ENCODE peak calls at places on chromosome 6, in six cellular contexts. One of them, this sample, is unnamed.

GRCh38 chr6:148747145-148747492 is 289 bp downstream of the UST start:
- DNase-seq in upper lobe of right lung: peak; percentile 82
- DNase-seq in heart left ventricle: peak; percentile 48
- DNase-seq in neuronal stem cell: peak; percentile 54
- DNase-seq in choroid plexus epithelial cell: no peak
- DNase-seq in astrocyte of the spinal cord: peak; percentile 66
- DNase-seq in this sample: no peak

GRCh38 chr6:107658920-107659879 is 164.9 kb downstream of the SCML4 start:
- DNase-seq in upper lobe of right lung: no peak
- DNase-seq in neuronal stem cell: no peak
- DNase-seq in astrocyte of the spinal cord: peak; percentile 57
- DNase-seq in heart left ventricle: no peak
- DNase-seq in choroid plexus epithelial cell: peak; percentile 57
- DNase-seq in this sample: peak; percentile 55

GRCh38 chr6:125370343-125370742 is 68.6 kb upstream of the HDDC2 start:
- DNase-seq in neuronal stem cell: no peak
- DNase-seq in choroid plexus epithelial cell: no peak
- DNase-seq in astrocyte of the spinal cord: no peak
- DNase-seq in upper lobe of right lung: no peak
- DNase-seq in heart left ventricle: peak; percentile 23
- DNase-seq in this sample: no peak

GRCh38 chr6:131763749-131764148 is 44.1 kb upstream of the ENPP1 start:
- DNase-seq in choroid plexus epithelial cell: no peak
- DNase-seq in neuronal stem cell: no peak
- DNase-seq in heart left ventricle: no peak
- DNase-seq in upper lobe of right lung: no peak
- DNase-seq in astrocyte of the spinal cord: no peak
- DNase-seq in this sample: no peak

GRCh38 chr6:134003542-134003951 is 48.9 kb downstream of the SLC2A12 start:
- DNase-seq in neuronal stem cell: no peak
- DNase-seq in heart left ventricle: no peak
- DNase-seq in upper lobe of right lung: no peak
- DNase-seq in astrocyte of the spinal cord: peak; percentile 72
- DNase-seq in choroid plexus epithelial cell: peak; percentile 45
- DNase-seq in this sample: no peak

GRCh38 chr6:48061630-48062029 is 49.4 kb downstream of the PTCHD4 start:
- DNase-seq in neuronal stem cell: no peak
- DNase-seq in heart left ventricle: no peak
- DNase-seq in choroid plexus epithelial cell: peak; percentile 22
- DNase-seq in astrocyte of the spinal cord: peak; percentile 53
- DNase-seq in upper lobe of right lung: no peak
- DNase-seq in this sample: peak; percentile 62

GRCh38 chr6:69019832-69020231 is 384.8 kb downstream of the ADGRB3 start:
- DNase-seq in choroid plexus epithelial cell: peak; percentile 47
- DNase-seq in heart left ventricle: no peak
- DNase-seq in neuronal stem cell: no peak
- DNase-seq in astrocyte of the spinal cord: no peak
- DNase-seq in upper lobe of right lung: no peak
- DNase-seq in this sample: no peak

GRCh38 chr6:136961848-136962247 is 39.7 kb downstream of the SLC35D3 start:
- DNase-seq in heart left ventricle: no peak
- DNase-seq in upper lobe of right lung: no peak
- DNase-seq in choroid plexus epithelial cell: no peak
- DNase-seq in neuronal stem cell: no peak
- DNase-seq in astrocyte of the spinal cord: no peak
- DNase-seq in this sample: peak; percentile 13

GRCh38 chr6:31651602-31652191 is 764 bp downstream of the BAG6 start:
- DNase-seq in upper lobe of right lung: no peak
- DNase-seq in neuronal stem cell: no peak
- DNase-seq in astrocyte of the spinal cord: no peak
- DNase-seq in choroid plexus epithelial cell: peak; percentile 79
- DNase-seq in heart left ventricle: peak; percentile 81
- DNase-seq in this sample: peak; percentile 84

GRCh38 chr6:22099923-22100322 is 196.9 kb downstream of the PRL start:
- DNase-seq in neuronal stem cell: no peak
- DNase-seq in upper lobe of right lung: no peak
- DNase-seq in choroid plexus epithelial cell: no peak
- DNase-seq in heart left ventricle: no peak
- DNase-seq in astrocyte of the spinal cord: no peak
- DNase-seq in this sample: no peak

GRCh38 chr6:34645627-34646026 is 50.9 kb downstream of the ILRUN start:
- DNase-seq in neuronal stem cell: no peak
- DNase-seq in heart left ventricle: no peak
- DNase-seq in upper lobe of right lung: no peak
- DNase-seq in choroid plexus epithelial cell: no peak
- DNase-seq in astrocyte of the spinal cord: no peak
- DNase-seq in this sample: no peak

GRCh38 chr6:11329841-11330765 is 97.6 kb upstream of the NEDD9 start:
- DNase-seq in heart left ventricle: no peak
- DNase-seq in neuronal stem cell: no peak
- DNase-seq in upper lobe of right lung: no peak
- DNase-seq in astrocyte of the spinal cord: no peak
- DNase-seq in choroid plexus epithelial cell: no peak
- DNase-seq in this sample: no peak

GRCh38 chr6:127032971-127033370 is 85.5 kb upstream of the RSPO3 start:
- DNase-seq in neuronal stem cell: no peak
- DNase-seq in upper lobe of right lung: no peak
- DNase-seq in astrocyte of the spinal cord: no peak
- DNase-seq in choroid plexus epithelial cell: no peak
- DNase-seq in heart left ventricle: no peak
- DNase-seq in this sample: no peak

GRCh38 chr6:168121308-168121665 is 42.3 kb upstream of the FRMD1 start:
- DNase-seq in heart left ventricle: no peak
- DNase-seq in upper lobe of right lung: no peak
- DNase-seq in neuronal stem cell: no peak
- DNase-seq in astrocyte of the spinal cord: no peak
- DNase-seq in choroid plexus epithelial cell: no peak
- DNase-seq in this sample: no peak

GRCh38 chr6:157145656-157146285 is 177.5 kb downstream of the TMEM242 start:
- DNase-seq in astrocyte of the spinal cord: peak; percentile 21
- DNase-seq in upper lobe of right lung: no peak
- DNase-seq in choroid plexus epithelial cell: peak; percentile 53
- DNase-seq in heart left ventricle: no peak
- DNase-seq in neuronal stem cell: no peak
- DNase-seq in this sample: no peak

GRCh38 chr6:56540232-56540631 is 102.5 kb downstream of the DST start:
- DNase-seq in upper lobe of right lung: no peak
- DNase-seq in choroid plexus epithelial cell: no peak
- DNase-seq in neuronal stem cell: no peak
- DNase-seq in astrocyte of the spinal cord: no peak
- DNase-seq in heart left ventricle: no peak
- DNase-seq in this sample: no peak

GRCh38 chr6:40713002-40713719 is 126.0 kb upstream of the LRFN2 start:
- DNase-seq in astrocyte of the spinal cord: no peak
- DNase-seq in choroid plexus epithelial cell: peak; percentile 57
- DNase-seq in upper lobe of right lung: no peak
- DNase-seq in neuronal stem cell: no peak
- DNase-seq in heart left ventricle: no peak
- DNase-seq in this sample: no peak

GRCh38 chr6:116881236-116881635 is 4.2 kb downstream of the RFX6 start:
- DNase-seq in neuronal stem cell: no peak
- DNase-seq in astrocyte of the spinal cord: no peak
- DNase-seq in heart left ventricle: no peak
- DNase-seq in choroid plexus epithelial cell: peak; percentile 26
- DNase-seq in upper lobe of right lung: no peak
- DNase-seq in this sample: peak; percentile 16

GRCh38 chr6:63904844-63905243 is 269.2 kb downstream of the PHF3 start:
- DNase-seq in astrocyte of the spinal cord: peak; percentile 85
- DNase-seq in upper lobe of right lung: no peak
- DNase-seq in neuronal stem cell: no peak
- DNase-seq in heart left ventricle: no peak
- DNase-seq in choroid plexus epithelial cell: peak; percentile 77
- DNase-seq in this sample: peak; percentile 81

GRCh38 chr6:147135211-147135672 is 69.0 kb upstream of the STXBP5 start:
- DNase-seq in astrocyte of the spinal cord: peak; percentile 62
- DNase-seq in choroid plexus epithelial cell: peak; percentile 99
- DNase-seq in upper lobe of right lung: no peak
- DNase-seq in heart left ventricle: no peak
- DNase-seq in neuronal stem cell: no peak
- DNase-seq in this sample: peak; percentile 93

GRCh38 chr6:111590209-111590955 is 15.3 kb downstream of the TRAF3IP2 start:
- DNase-seq in choroid plexus epithelial cell: no peak
- DNase-seq in upper lobe of right lung: no peak
- DNase-seq in neuronal stem cell: no peak
- DNase-seq in heart left ventricle: no peak
- DNase-seq in astrocyte of the spinal cord: no peak
- DNase-seq in this sample: no peak

GRCh38 chr6:26576407-26576843 is 20.3 kb upstream of the ABT1 start:
- DNase-seq in astrocyte of the spinal cord: no peak
- DNase-seq in upper lobe of right lung: no peak
- DNase-seq in neuronal stem cell: no peak
- DNase-seq in choroid plexus epithelial cell: peak; percentile 16
- DNase-seq in heart left ventricle: no peak
- DNase-seq in this sample: no peak

GRCh38 chr6:64984947-64985346 is 722.1 kb downstream of the EYS start:
- DNase-seq in neuronal stem cell: peak; percentile 8
- DNase-seq in heart left ventricle: no peak
- DNase-seq in astrocyte of the spinal cord: no peak
- DNase-seq in upper lobe of right lung: no peak
- DNase-seq in choroid plexus epithelial cell: peak; percentile 29
- DNase-seq in this sample: no peak

GRCh38 chr6:142887534-142887933 is 57.4 kb downstream of the HIVEP2 start:
- DNase-seq in choroid plexus epithelial cell: no peak
- DNase-seq in heart left ventricle: no peak
- DNase-seq in upper lobe of right lung: no peak
- DNase-seq in astrocyte of the spinal cord: no peak
- DNase-seq in neuronal stem cell: no peak
- DNase-seq in this sample: no peak

GRCh38 chr6:142886431-142887170 is 58.4 kb downstream of the HIVEP2 start:
- DNase-seq in upper lobe of right lung: no peak
- DNase-seq in neuronal stem cell: no peak
- DNase-seq in heart left ventricle: no peak
- DNase-seq in astrocyte of the spinal cord: peak; percentile 67
- DNase-seq in choroid plexus epithelial cell: peak; percentile 80
- DNase-seq in this sample: peak; percentile 64

GRCh38 chr6:142883011-142883410 is 62.0 kb downstream of the HIVEP2 start:
- DNase-seq in choroid plexus epithelial cell: peak; percentile 57
- DNase-seq in heart left ventricle: no peak
- DNase-seq in astrocyte of the spinal cord: peak; percentile 53
- DNase-seq in neuronal stem cell: no peak
- DNase-seq in upper lobe of right lung: no peak
- DNase-seq in this sample: no peak

GRCh38 chr6:142884214-142885035 is 60.6 kb downstream of the HIVEP2 start:
- DNase-seq in neuronal stem cell: no peak
- DNase-seq in upper lobe of right lung: no peak
- DNase-seq in choroid plexus epithelial cell: no peak
- DNase-seq in heart left ventricle: no peak
- DNase-seq in astrocyte of the spinal cord: no peak
- DNase-seq in this sample: no peak

GRCh38 chr6:142885182-142885867 is 59.7 kb downstream of the HIVEP2 start:
- DNase-seq in heart left ventricle: peak; percentile 48
- DNase-seq in upper lobe of right lung: no peak
- DNase-seq in astrocyte of the spinal cord: peak; percentile 98
- DNase-seq in neuronal stem cell: peak; percentile 45
- DNase-seq in choroid plexus epithelial cell: peak; percentile 97
- DNase-seq in this sample: peak; percentile 98
- H3K4me3 ChIP-seq in heart left ventricle: no peak overlapping the region
- H3K4me3 ChIP-seq in upper lobe of right lung: peak overlapping the region; percentile 34
- H3K4me3 ChIP-seq in astrocyte of the spinal cord: peak overlapping the region; percentile 46
- H3K4me3 ChIP-seq in neuronal stem cell: peak overlapping the region; percentile 33
- H3K4me3 ChIP-seq in choroid plexus epithelial cell: peak overlapping the region; percentile 53
- H3K4me3 ChIP-seq in this sample: peak overlapping the region; percentile 32

GRCh38 chr6:162509821-162510220 is 217.7 kb downstream of the PRKN start:
- DNase-seq in choroid plexus epithelial cell: no peak
- DNase-seq in heart left ventricle: no peak
- DNase-seq in astrocyte of the spinal cord: no peak
- DNase-seq in upper lobe of right lung: no peak
- DNase-seq in neuronal stem cell: no peak
- DNase-seq in this sample: no peak

GRCh38 chr6:162512744-162513143 is 214.8 kb downstream of the PRKN start:
- DNase-seq in astrocyte of the spinal cord: no peak
- DNase-seq in neuronal stem cell: no peak
- DNase-seq in choroid plexus epithelial cell: no peak
- DNase-seq in upper lobe of right lung: no peak
- DNase-seq in heart left ventricle: no peak
- DNase-seq in this sample: no peak
- H3K4me3 ChIP-seq in astrocyte of the spinal cord: no peak overlapping the region
- H3K4me3 ChIP-seq in neuronal stem cell: no peak overlapping the region
- H3K4me3 ChIP-seq in choroid plexus epithelial cell: no peak overlapping the region
- H3K4me3 ChIP-seq in upper lobe of right lung: no peak overlapping the region
- H3K4me3 ChIP-seq in heart left ventricle: no peak overlapping the region
- H3K4me3 ChIP-seq in this sample: no peak overlapping the region

DNA sequence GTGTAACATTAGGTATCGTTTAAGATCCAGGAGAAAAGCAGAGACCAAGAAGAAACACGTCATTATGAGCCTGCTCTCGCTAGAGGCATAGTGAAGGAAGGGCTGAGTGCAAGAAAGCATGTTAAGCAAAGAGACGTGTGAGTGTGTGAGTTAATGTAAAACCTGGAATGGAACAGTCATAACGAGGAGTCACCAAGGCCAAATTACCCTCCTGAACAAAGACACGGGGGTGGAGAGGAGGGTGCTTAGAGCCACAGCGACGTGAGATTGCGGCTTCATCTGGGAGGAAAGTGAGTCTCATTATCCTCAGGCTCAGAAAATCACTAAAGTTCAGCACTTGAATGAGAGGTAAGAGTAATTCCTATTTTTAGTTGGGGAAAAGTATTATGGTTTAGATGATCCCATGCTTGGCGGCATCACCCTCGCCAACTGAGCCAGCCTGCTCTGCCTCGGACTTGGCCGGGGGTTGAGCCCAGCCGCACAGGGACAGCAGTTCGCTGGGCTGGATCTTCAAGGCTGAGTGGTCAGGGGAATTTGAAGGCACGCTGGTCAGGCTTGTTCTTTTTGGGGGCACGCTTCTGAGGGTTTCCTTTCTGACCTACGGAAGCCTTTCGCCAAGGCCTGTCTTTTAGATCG is 136.6 kb downstream of the DTNBP1 start:
- DNase-seq in heart left ventricle: no peak
- DNase-seq in neuronal stem cell: no peak
- DNase-seq in upper lobe of right lung: peak; percentile 17
- DNase-seq in choroid plexus epithelial cell: no peak
- DNase-seq in astrocyte of the spinal cord: no peak
- DNase-seq in this sample: no peak
- H3K4me3 ChIP-seq in heart left ventricle: no peak overlapping the region
- H3K4me3 ChIP-seq in neuronal stem cell: no peak overlapping the region
- H3K4me3 ChIP-seq in upper lobe of right lung: no peak overlapping the region
- H3K4me3 ChIP-seq in choroid plexus epithelial cell: no peak overlapping the region
- H3K4me3 ChIP-seq in astrocyte of the spinal cord: no peak overlapping the region
- H3K4me3 ChIP-seq in this sample: no peak overlapping the region

DNA sequence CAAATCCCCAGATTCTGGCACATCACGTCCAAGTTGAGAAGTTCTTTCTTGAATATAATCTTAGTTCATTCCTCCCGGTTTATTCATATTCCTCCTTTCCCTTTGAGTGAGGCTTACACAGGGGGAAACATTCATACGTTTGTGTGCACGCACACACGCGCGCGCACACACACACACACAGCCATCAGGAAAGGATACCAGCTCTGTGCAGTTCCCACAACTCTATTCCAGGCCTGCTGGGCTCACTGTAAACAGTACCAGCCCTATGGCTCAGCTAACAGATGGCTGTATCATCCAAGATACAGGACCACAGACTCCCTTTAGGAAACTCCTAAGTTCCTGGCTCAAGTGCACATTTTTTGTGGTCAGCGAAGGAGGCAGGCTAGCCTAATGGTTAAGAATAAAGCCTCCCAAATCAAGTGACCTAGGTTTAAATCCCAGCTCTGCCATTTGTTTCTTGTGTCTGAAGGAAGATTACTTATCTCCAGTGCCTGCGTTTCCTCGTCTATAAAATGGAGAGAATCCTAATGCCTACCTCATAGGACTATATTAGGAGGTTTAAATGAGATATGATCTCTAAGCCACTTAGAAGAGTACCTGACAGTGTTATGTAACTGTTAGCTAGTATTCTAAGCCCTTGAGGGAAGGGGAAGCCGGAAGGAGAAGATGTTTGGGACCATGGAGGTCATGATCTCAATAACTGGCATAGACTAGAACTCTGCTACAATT is 3.7 kb upstream of the TAF8 start:
- DNase-seq in neuronal stem cell: no peak
- DNase-seq in choroid plexus epithelial cell: peak; percentile 75
- DNase-seq in upper lobe of right lung: peak; percentile 55
- DNase-seq in heart left ventricle: no peak
- DNase-seq in astrocyte of the spinal cord: peak; percentile 77
- DNase-seq in this sample: peak; percentile 27
- H3K4me3 ChIP-seq in neuronal stem cell: no peak overlapping the region
- H3K4me3 ChIP-seq in choroid plexus epithelial cell: peak overlapping the region; percentile 93
- H3K4me3 ChIP-seq in upper lobe of right lung: peak overlapping the region; percentile 87
- H3K4me3 ChIP-seq in heart left ventricle: no peak overlapping the region
- H3K4me3 ChIP-seq in astrocyte of the spinal cord: peak overlapping the region; percentile 83
- H3K4me3 ChIP-seq in this sample: no peak overlapping the region